ENCODE peak calls at places on chromosomes 1 and 21, in nine cellular contexts. I is AG10803; Z is cardiac fibroblast; E is naive thymus-derived CD4-positive, alpha-beta T cell; N is NT2/D1; S is fibroblast of lung; J is stomach; M is HCT116; H is adrenal gland. L is an unnamed sample.

GRCh38 chr1:60821156-60821555 is 261.2 kb upstream of the NFIA start:
- DNase-seq in H (no peak), Z (no peak), N (no peak), I (no peak), E (no peak), J (no peak), S (no peak), M (no peak), L (no peak)

GRCh38 chr1:192609110-192610079 is 26.6 kb upstream of the RGS13 start:
- DNase-seq in S (no peak), E (peak; percentile 70), I (no peak), N (no peak), H (peak; percentile 67), J (peak; percentile 60), Z (no peak), M (no peak), L (peak; percentile 81)

GRCh38 chr1:160432371-160432786 is 32.0 kb downstream of the VANGL2 start:
- DNase-seq in E (peak; percentile 47), J (no peak), I (no peak), N (no peak), M (no peak), H (no peak), S (no peak), Z (no peak), L (no peak)

GRCh38 chr1:71414229-71414628 is 333.4 kb upstream of the ZRANB2 start:
- DNase-seq in M (no peak), I (no peak), Z (peak; percentile 29), E (no peak), S (peak; percentile 31), J (no peak), H (no peak), N (no peak), L (no peak)

GRCh38 chr1:177825276-177825903 is 144.5 kb downstream of the SEC16B start:
- DNase-seq in N (no peak), H (no peak), I (no peak), M (no peak), S (no peak), E (no peak), Z (no peak), J (no peak), L (no peak)

GRCh38 chr1:62962794-62963776 is 179.2 kb downstream of the ATG4C start:
- DNase-seq in Z (peak; percentile 67), I (peak; percentile 36), M (peak; percentile 24), S (peak; percentile 44), N (peak; percentile 87), J (peak; percentile 46), H (peak; percentile 52), E (no peak), L (peak; percentile 26)

GRCh38 chr21:45699251-45699942 is 55.9 kb downstream of the PCBP3 start:
- DNase-seq in H (no peak), S (no peak), N (no peak), I (no peak), J (no peak), E (peak; percentile 40), Z (no peak), M (no peak), L (no peak)

GRCh38 chr1:160206421-160207117 is 1.4 kb downstream of the PEA15 start:
- DNase-seq in Z (peak; percentile 88), N (peak; percentile 77), E (no peak), I (peak; percentile 92), M (no peak), J (no peak), H (no peak), S (peak; percentile 74), L (no peak)

GRCh38 chr1:39076127-39076798 is 50.1 kb downstream of the NDUFS5 start:
- DNase-seq in M (no peak), I (peak; percentile 45), S (peak; percentile 75), N (no peak), J (peak; percentile 68), E (no peak), Z (peak; percentile 92), H (peak; percentile 92), L (peak; percentile 57)

GRCh38 chr1:197330213-197330612 is 62.2 kb downstream of the CRB1 start:
- DNase-seq in H (no peak), I (no peak), J (no peak), N (no peak), M (no peak), Z (no peak), S (no peak), E (no peak), L (no peak)

GRCh38 chr1:222928212-222928611 is 113.4 kb downstream of the DISP1 start:
- DNase-seq in Z (peak; percentile 77), J (peak; percentile 73), N (peak; percentile 89), I (peak; percentile 23), S (peak; percentile 59), M (no peak), E (no peak), H (peak; percentile 77), L (peak; percentile 30)
- H3K4me3 ChIP-seq in Z (no peak overlapping the region), J (peak overlapping the region; percentile 32), N (peak overlapping the region; percentile 6), I (no peak overlapping the region), S (no peak overlapping the region), M (no peak overlapping the region), E (no peak overlapping the region), H (no peak overlapping the region), L (peak overlapping the region; percentile 22)

GRCh38 chr1:244325056-244325764 is 126.5 kb downstream of the ADSS2 start:
- DNase-seq in J (peak; percentile 43), N (no peak), H (peak; percentile 31), I (no peak), Z (peak; percentile 33), S (peak; percentile 56), M (no peak), E (no peak), L (no peak)

GRCh38 chr1:244324176-244324883 is 127.4 kb downstream of the ADSS2 start:
- DNase-seq in S (no peak), J (no peak), M (no peak), I (no peak), Z (no peak), N (no peak), H (no peak), E (no peak), L (no peak)

GRCh38 chr1:244322181-244322580 is 129.5 kb downstream of the ADSS2 start:
- DNase-seq in E (no peak), H (no peak), Z (no peak), J (no peak), N (no peak), I (no peak), S (peak; percentile 9), M (no peak), L (no peak)

GRCh38 chr1:244319283-244320132 is 132.2 kb downstream of the ADSS2 start:
- DNase-seq in N (no peak), E (no peak), I (peak; percentile 90), M (no peak), H (peak; percentile 16), S (peak; percentile 85), J (no peak), Z (peak; percentile 59), L (no peak)

DNA sequence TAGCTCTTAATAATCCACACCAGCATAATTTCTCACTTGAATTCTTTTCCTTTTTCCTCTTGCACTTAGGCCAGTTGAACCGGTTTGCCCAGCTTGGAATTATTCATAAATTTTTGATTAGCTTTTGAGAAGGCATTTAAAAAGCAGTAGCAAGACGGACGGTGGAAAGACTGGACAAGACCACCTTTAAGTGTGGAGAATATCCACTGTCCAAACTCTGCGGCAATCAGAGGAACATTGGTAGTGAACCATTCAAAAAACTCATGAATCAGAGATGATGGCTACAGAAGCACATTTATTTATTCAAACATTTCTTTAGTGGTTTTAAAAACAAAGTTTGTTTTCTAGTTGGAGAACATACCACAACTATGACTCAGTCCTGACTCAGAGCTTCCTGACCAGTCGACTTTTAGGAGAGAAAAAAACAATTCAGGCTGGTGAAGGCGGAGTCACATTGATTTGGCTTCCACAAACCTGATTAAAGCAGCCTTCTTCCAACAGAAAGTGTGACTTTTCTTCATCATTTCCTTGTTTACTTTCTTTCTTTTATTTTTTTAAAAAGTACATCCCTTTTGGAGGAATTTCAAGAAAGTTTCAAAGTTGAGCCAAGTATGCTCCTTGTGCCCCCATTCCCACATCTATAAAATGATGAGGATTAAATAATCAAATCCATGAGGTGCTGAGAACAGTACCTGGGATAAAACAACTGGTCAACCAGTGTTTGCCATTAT is 128.8 kb downstream of the ADSS2 start:
- DNase-seq in S (peak; percentile 98), M (peak; percentile 85), E (no peak), N (peak; percentile 75), Z (peak; percentile 97), I (peak; percentile 95), H (peak; percentile 78), J (peak; percentile 49), L (no peak)
- H3K4me3 ChIP-seq in S (no peak overlapping the region), M (peak overlapping the region; percentile 22), E (no peak overlapping the region), N (no peak overlapping the region), Z (no peak overlapping the region), I (no peak overlapping the region), H (no peak overlapping the region), J (no peak overlapping the region), L (no peak overlapping the region)

GRCh38 chr1:7121622-7121988 is 336.4 kb downstream of the CAMTA1 start:
- DNase-seq in M (no peak), I (no peak), Z (peak; percentile 8), N (no peak), H (peak; percentile 55), S (no peak), E (no peak), J (peak; percentile 86), L (peak; percentile 10)

GRCh38 chr1:7128293-7128692 is 343.0 kb downstream of the CAMTA1 start:
- DNase-seq in I (no peak), Z (no peak), M (no peak), H (no peak), N (no peak), E (no peak), S (no peak), J (no peak), L (no peak)

GRCh38 chr1:7130127-7130526 is 344.9 kb downstream of the CAMTA1 start:
- DNase-seq in N (no peak), M (no peak), H (no peak), S (no peak), J (no peak), I (no peak), Z (no peak), E (no peak), L (no peak)

GRCh38 chr1:7127322-7128050 is 342.2 kb downstream of the CAMTA1 start:
- DNase-seq in H (peak; percentile 7), I (no peak), J (no peak), Z (peak; percentile 14), M (no peak), S (peak; percentile 10), E (no peak), N (no peak), L (no peak)
- H3K4me3 ChIP-seq in H (no peak overlapping the region), I (no peak overlapping the region), J (no peak overlapping the region), Z (no peak overlapping the region), M (no peak overlapping the region), S (no peak overlapping the region), E (no peak overlapping the region), N (no peak overlapping the region), L (no peak overlapping the region)

DNA sequence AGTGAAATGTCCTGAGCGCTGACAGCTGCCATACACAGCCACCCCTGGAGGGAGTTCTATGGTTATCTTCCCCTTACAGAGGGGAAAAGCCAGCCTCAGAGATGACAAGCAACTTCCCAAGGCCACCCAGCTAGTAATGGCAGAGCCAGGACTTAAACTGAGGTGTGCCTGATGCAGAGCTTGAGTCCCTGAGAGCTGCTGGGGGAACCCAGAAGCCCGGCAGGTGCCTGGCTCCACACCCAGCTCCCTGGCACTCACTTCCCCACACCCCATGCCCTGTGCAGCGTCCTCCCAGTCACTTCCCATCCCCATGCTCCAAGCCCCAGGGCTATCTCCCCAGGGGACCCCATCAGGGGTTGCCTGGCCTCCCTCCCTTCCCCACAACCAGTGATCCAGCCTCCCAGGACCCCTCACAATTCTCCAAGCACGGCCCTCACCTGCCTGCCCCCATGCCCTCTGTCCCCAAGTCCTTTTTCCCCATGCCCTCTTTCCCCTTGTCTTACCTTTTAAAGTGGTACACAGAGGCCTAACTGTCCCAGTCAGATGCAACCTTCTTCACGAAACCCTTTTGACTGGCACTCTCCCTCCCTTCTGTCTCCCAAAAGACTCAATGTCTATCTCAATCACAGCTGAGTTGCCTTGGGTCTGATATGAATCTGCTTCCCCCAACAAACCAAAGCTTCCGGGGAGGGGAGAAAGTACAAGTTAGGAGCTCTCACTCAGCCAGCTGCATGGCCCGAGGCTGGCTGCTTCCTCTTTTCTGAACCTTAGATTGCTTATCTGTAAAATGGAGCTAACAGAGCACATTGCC is 39.8 kb upstream of the LRP8 start:
- DNase-seq in E (peak; percentile 41), I (no peak), M (no peak), H (no peak), J (peak; percentile 23), N (no peak), Z (no peak), S (no peak), L (peak; percentile 19)
- H3K4me3 ChIP-seq in E (peak overlapping the region; percentile 43), I (no peak overlapping the region), M (no peak overlapping the region), H (no peak overlapping the region), J (no peak overlapping the region), N (no peak overlapping the region), Z (no peak overlapping the region), S (no peak overlapping the region), L (no peak overlapping the region)

L was measured in transverse colon.